ENCODE peak calls at places on chromosomes 3 and 15, in ten cellular contexts. G, F, P, S, L, C, U, O, W and I are unnamed samples. For H3K9me2, the result is how much of the 10 kb centered on the place peaks cover.

GRCh38 chr3:39750677-39751076 is 58.7 kb upstream of the MYRIP start:
- DNase-seq in G (peak), F (no peak), P (no peak), S (no peak), L (no peak), C (no peak), U (no peak), O (no peak), W (peak), I (no peak)

GRCh38 chr3:52451237-52452083 is 2.4 kb downstream of the TNNC1 start:
- DNase-seq in G (no peak), F (no peak), P (no peak), S (no peak), L (no peak), C (no peak), U (no peak), O (no peak), W (no peak), I (no peak)

GRCh38 chr3:20574746-20575145 is 388.7 kb upstream of the SGO1 start:
- DNase-seq in G (no peak), F (no peak), P (peak), S (no peak), L (no peak), C (no peak), U (no peak), O (no peak), W (no peak), I (peak)

GRCh38 chr3:39108309-39108708 is 829 bp downstream of the TTC21A start:
- DNase-seq in G (no peak), F (no peak), P (no peak), S (peak), L (no peak), C (no peak), U (no peak), O (peak), W (peak), I (no peak)

GRCh38 chr3:55584030-55584429 is 96.9 kb upstream of the WNT5A start:
- DNase-seq in G (no peak), F (no peak), P (no peak), S (no peak), L (no peak), C (no peak), U (no peak), O (no peak), W (no peak), I (no peak)

GRCh38 chr15:74050127-74050526 is 32.2 kb downstream of the GOLGA6A start:
- DNase-seq in G (no peak), F (no peak), P (no peak), S (no peak), L (no peak), C (no peak), U (no peak), O (no peak), W (no peak), I (no peak)

GRCh38 chr3:128301186-128302023 is 148.1 kb downstream of the EEFSEC start:
- DNase-seq in G (no peak), F (no peak), P (no peak), S (no peak), L (no peak), C (no peak), U (no peak), O (no peak), W (no peak), I (no peak)

GRCh38 chr3:193711964-193712598 is 119.1 kb downstream of the OPA1 start:
- DNase-seq in G (no peak), F (no peak), P (no peak), S (no peak), L (no peak), C (peak), U (no peak), O (no peak), W (no peak), I (peak)

GRCh38 chr15:60932051-60932915 is 296.8 kb downstream of the RORA start:
- DNase-seq in G (peak), F (peak), P (peak), S (no peak), L (no peak), C (no peak), U (peak), O (no peak), W (peak), I (peak)

GRCh38 chr15:63061971-63062370 is 19.4 kb downstream of the TPM1 start:
- DNase-seq in G (no peak), F (no peak), P (peak), S (no peak), L (no peak), C (no peak), U (no peak), O (no peak), W (no peak), I (no peak)

GRCh38 chr15:63065262-63066234 is 23.0 kb downstream of the TPM1 start:
- DNase-seq in G (peak), F (no peak), P (peak), S (peak), L (no peak), C (no peak), U (no peak), O (no peak), W (no peak), I (no peak)

GRCh38 chr15:63063877-63064409 is 21.4 kb downstream of the TPM1 start:
- DNase-seq in G (no peak), F (no peak), P (no peak), S (no peak), L (no peak), C (no peak), U (no peak), O (no peak), W (no peak), I (no peak)

GRCh38 chr15:63060699-63061098 is 18.2 kb downstream of the TPM1 start:
- DNase-seq in G (no peak), F (no peak), P (no peak), S (no peak), L (no peak), C (no peak), U (no peak), O (no peak), W (no peak), I (no peak)

GRCh38 chr15:63063164-63063756 is 20.7 kb downstream of the TPM1 start:
- DNase-seq in G (no peak), F (no peak), P (no peak), S (no peak), L (no peak), C (no peak), U (no peak), O (no peak), W (no peak), I (no peak)
- H3K9me2 ChIP-seq in G (under half), F (under half), P (under half), S (under half), L (under half), C (under half), U (under half), O (under half), W (under half), I (under half)

GRCh38 chr3:110562621-110563020 is 509.0 kb upstream of the NECTIN3 start:
- DNase-seq in G (no peak), F (no peak), P (peak), S (no peak), L (no peak), C (no peak), U (no peak), O (no peak), W (no peak), I (peak)
- H3K9me2 ChIP-seq in G (under half), F (under half), P (under half), S (under half), L (under half), C (under half), U (under half), O (under half), W (under half), I (under half)

GRCh38 chr3:134307425-134307824 is 56.8 kb upstream of the RYK start:
- DNase-seq in G (no peak), F (no peak), P (no peak), S (no peak), L (no peak), C (no peak), U (no peak), O (no peak), W (no peak), I (no peak)
- H3K9me2 ChIP-seq in G (under half), F (under half), P (under half), S (under half), L (under half), C (under half), U (under half), O (under half), W (under half), I (under half)

GRCh38 chr3:933311-933710 is 159.5 kb upstream of the CNTN6 start:
- DNase-seq in G (no peak), F (no peak), P (no peak), S (no peak), L (no peak), C (no peak), U (no peak), O (no peak), W (no peak), I (no peak)

GRCh38 chr3:930866-931265 is 162.0 kb upstream of the CNTN6 start:
- DNase-seq in G (no peak), F (no peak), P (no peak), S (no peak), L (no peak), C (no peak), U (no peak), O (no peak), W (no peak), I (no peak)
- H3K9me2 ChIP-seq in G (under half), F (under half), P (under half), S (under half), L (under half), C (under half), U (under half), O (under half), W (under half), I (under half)

DNA sequence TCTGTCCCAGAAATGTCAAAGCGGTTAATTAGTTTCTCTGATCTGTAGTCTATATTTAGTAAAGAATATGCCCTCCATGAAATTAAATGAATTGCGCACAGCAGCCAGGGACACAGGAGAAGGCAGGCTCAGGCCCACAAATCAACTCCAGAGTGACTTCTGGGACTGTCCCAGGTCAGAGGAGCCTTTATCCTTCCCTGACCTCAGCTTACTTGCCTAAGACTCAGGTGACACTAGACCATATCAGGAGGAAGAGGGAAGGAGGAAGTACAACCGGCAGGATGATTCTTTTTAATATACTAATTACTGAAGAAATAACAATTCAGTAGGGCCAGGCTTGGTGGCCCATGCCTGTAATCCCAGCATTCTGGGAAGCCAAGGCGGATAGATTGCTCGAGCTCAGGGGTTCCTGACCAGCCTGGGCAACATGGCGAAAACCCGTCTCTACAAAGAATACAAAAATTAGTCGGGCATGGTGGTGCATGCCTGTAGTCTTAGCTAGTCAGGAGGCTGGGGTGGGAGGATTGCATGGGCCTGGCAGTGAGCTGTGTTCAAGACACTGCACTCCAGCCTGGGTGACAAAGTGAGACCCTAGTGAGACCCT is 1.8 kb upstream of the GPR15 start:
- DNase-seq in G (no peak), F (no peak), P (no peak), S (no peak), L (no peak), C (no peak), U (no peak), O (no peak), W (no peak), I (no peak)
- H3K9me2 ChIP-seq in G (under half), F (under half), P (under half), S (under half), L (under half), C (under half), U (under half), O (under half), W (under half), I (under half)

DNA sequence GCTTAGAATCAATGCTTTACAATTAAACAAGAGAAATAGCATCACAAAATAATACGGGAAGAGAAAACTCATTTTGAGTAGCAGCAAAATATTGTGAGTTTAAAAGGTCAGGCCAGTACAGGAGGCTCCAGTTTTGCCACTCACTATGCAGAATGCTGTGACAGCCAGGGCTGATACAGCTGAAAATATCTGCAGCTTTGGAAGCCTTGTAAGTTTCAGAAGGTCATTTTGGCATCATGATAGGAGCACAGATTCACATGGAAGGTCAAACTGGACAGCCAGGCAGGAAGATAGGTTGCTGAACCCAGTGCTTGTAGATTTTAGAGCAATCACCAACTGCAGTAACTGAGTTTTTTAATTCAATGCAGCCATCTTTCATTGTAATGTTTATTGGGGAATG is 14.1 kb downstream of the MBNL1 start:
- DNase-seq in G (no peak), F (no peak), P (no peak), S (no peak), L (no peak), C (no peak), U (no peak), O (no peak), W (no peak), I (no peak)
- H3K9me2 ChIP-seq in G (under half), F (under half), P (under half), S (under half), L (under half), C (under half), U (under half), O (under half), W (under half), I (under half)

GRCh38 chr3:63142681-63143080 is 135.4 kb upstream of the SYNPR start:
- DNase-seq in G (no peak), F (no peak), P (no peak), S (no peak), L (no peak), C (no peak), U (no peak), O (no peak), W (no peak), I (no peak)

GRCh38 chr3:63151893-63152292 is 126.2 kb upstream of the SYNPR start:
- DNase-seq in G (no peak), F (no peak), P (no peak), S (no peak), L (no peak), C (no peak), U (no peak), O (no peak), W (no peak), I (no peak)

DNA sequence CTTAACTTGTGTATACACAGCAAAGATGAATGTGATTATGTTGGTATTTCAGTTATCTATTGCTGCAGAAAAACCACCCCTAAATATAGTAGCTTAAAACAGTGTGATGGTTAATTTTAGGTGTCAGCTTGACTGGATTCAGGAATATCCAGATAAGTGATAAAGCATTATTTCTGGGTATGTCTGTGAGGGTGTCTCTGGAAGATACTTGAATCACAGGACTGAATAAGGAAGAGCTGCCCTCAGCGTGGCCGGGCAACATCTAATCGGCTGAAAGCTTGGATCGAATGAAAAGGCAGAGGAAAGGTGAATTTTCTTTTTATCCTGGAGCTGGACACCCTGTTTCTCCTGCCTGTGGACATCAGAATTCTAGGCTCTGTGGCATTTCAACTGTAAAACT is 132.0 kb upstream of the SYNPR start:
- DNase-seq in G (no peak), F (no peak), P (no peak), S (no peak), L (no peak), C (no peak), U (no peak), O (no peak), W (no peak), I (no peak)
- H3K9me2 ChIP-seq in G (under half), F (under half), P (under half), S (under half), L (under half), C (under half), U (under half), O (under half), W (under half), I (under half)

GRCh38 chr15:68396068-68396467 is 35.9 kb downstream of the ITGA11 start:
- DNase-seq in G (no peak), F (no peak), P (no peak), S (no peak), L (no peak), C (no peak), U (no peak), O (no peak), W (no peak), I (no peak)
- H3K9me2 ChIP-seq in G (under half), F (under half), P (under half), S (under half), L (under half), C (under half), U (under half), O (under half), W (under half), I (under half)